ENCODE peak calls at places on chromosomes 3 and 15, in five cellular contexts. D, Y, T, I and C are unnamed samples.

GRCh38 chr15:85047271-85047948 is 65.8 kb downstream of the PDE8A start:
- DNase-seq in D (no peak), Y (no peak), T (no peak), I (no peak), C (peak; percentile 46)

GRCh38 chr15:80635953-80636352 is 59.2 kb upstream of the ABHD17C start:
- DNase-seq in D (no peak), Y (no peak), T (peak; percentile 48), I (no peak), C (no peak)

GRCh38 chr15:62390793-62391543 is 225.9 kb upstream of the C2CD4B start:
- DNase-seq in D (no peak), Y (peak; percentile 29), T (peak; percentile 59), I (peak; percentile 78), C (no peak)

GRCh38 chr3:67655364-67656121 is 1.1 kb upstream of the SUCLG2 start:
- DNase-seq in D (peak; percentile 53), Y (peak; percentile 87), T (peak; percentile 78), I (no peak), C (no peak)

GRCh38 chr3:64344721-64345207 is 119.5 kb upstream of the PRICKLE2 start:
- DNase-seq in D (no peak), Y (no peak), T (no peak), I (no peak), C (no peak)

GRCh38 chr3:163878396-163878795 is 1199.9 kb downstream of the SI start:
- DNase-seq in D (no peak), Y (no peak), T (no peak), I (no peak), C (no peak)

GRCh38 chr3:195550723-195551122 is 7.6 kb upstream of the PPP1R2 start:
- DNase-seq in D (no peak), Y (peak; percentile 31), T (no peak), I (no peak), C (no peak)

GRCh38 chr15:72222433-72222832 is 8.6 kb downstream of the PKM start:
- DNase-seq in D (no peak), Y (no peak), T (peak; percentile 65), I (peak; percentile 89), C (no peak)

GRCh38 chr3:183810643-183811594 is 14.5 kb downstream of the MAP6D1 start:
- DNase-seq in D (no peak), Y (no peak), T (no peak), I (peak; percentile 46), C (no peak)

GRCh38 chr15:90184119-90184785 is 16.9 kb upstream of the SEMA4B start:
- DNase-seq in D (no peak), Y (no peak), T (peak; percentile 96), I (peak; percentile 80), C (peak; percentile 32)

GRCh38 chr3:23329471-23329870 is 126.3 kb downstream of the UBE2E2 start:
- DNase-seq in D (no peak), Y (no peak), T (no peak), I (no peak), C (no peak)

GRCh38 chr3:107620534-107620933 is 97.8 kb downstream of the BBX start:
- DNase-seq in D (no peak), Y (no peak), T (no peak), I (no peak), C (no peak)

GRCh38 chr15:68608206-68608843 is 29.5 kb downstream of the CORO2B start:
- DNase-seq in D (no peak), Y (no peak), T (peak; percentile 83), I (peak; percentile 79), C (no peak)